ENCODE peak calls at places on chromosomes 4 and X, in nine cellular contexts. L, Q, G, I, R, P, S, W and H are unnamed samples.

GRCh38 chr4:158496030-158496741 is 25.5 kb upstream of the RXFP1 start:
- DNase-seq in P (no peak), L (no peak), W (no peak), Q (peak), R (no peak), G (no peak), S (peak), I (peak), H (peak)

GRCh38 chrX:137483554-137483953 is 82.4 kb upstream of the ZIC3 start:
- DNase-seq in I (no peak), S (no peak), G (no peak), Q (no peak), L (no peak), R (no peak), P (no peak), W (no peak), H (no peak)

GRCh38 chr4:153541426-153542096 is 75.4 kb downstream of the TMEM131L start:
- DNase-seq in G (no peak), L (no peak), P (no peak), I (peak), S (no peak), R (no peak), W (peak), Q (peak), H (no peak)

GRCh38 chrX:45750639-45751038 is 550.0 kb upstream of the DIPK2B start:
- DNase-seq in R (no peak), P (no peak), W (no peak), I (no peak), G (no peak), Q (peak), L (no peak), S (no peak), H (no peak)

GRCh38 chr4:5782829-5783476 is 72.0 kb downstream of the EVC start:
- DNase-seq in G (no peak), S (no peak), Q (no peak), R (peak), P (no peak), W (no peak), L (no peak), I (no peak), H (no peak)

GRCh38 chr4:92307886-92308285 is 4.1 kb downstream of the GRID2 start:
- DNase-seq in W (no peak), R (no peak), I (no peak), S (no peak), L (no peak), G (no peak), Q (no peak), P (no peak), H (no peak)

GRCh38 chrX:30659421-30659820 is 6.2 kb downstream of the GK start:
- DNase-seq in I (peak), L (no peak), G (no peak), S (no peak), Q (peak), R (no peak), P (no peak), W (no peak), H (no peak)

GRCh38 chr4:176794151-176794550 is 1.4 kb upstream of the VEGFC start:
- DNase-seq in Q (peak), G (no peak), L (no peak), W (peak), R (no peak), S (no peak), I (peak), P (no peak), H (no peak)

GRCh38 chrX:45765726-45766125 is 565.0 kb upstream of the DIPK2B start:
- DNase-seq in S (no peak), P (no peak), L (no peak), G (no peak), W (no peak), Q (no peak), R (no peak), I (peak), H (no peak)